ENCODE peak calls at places on chromosome 9, in eight cellular contexts. X is left ventricle myocardium inferior, C is brain microvascular endothelial cell, W is tibial nerve, A is iPS DF 6.9, B is breast epithelium, R is mesendoderm, Y is HCT116. J is an unnamed sample. For H3K36me3 and H3K27me3, the result is how much of the 10 kb centered on the place peaks cover.

GRCh38 chr9:117783828-117784227 is 79.6 kb downstream of the TLR4 start:
- DNase-seq in X (no peak), C (no peak), W (no peak), A (no peak), B (no peak), R (no peak), Y (no peak), J (no peak)

GRCh38 chr9:16501098-16501663 is 369.3 kb downstream of the BNC2 start:
- DNase-seq in X (no peak), C (no peak), W (no peak), A (no peak), B (no peak), R (no peak), Y (no peak), J (no peak)

GRCh38 chr9:136496181-136496580 is 13.3 kb upstream of the SEC16A start:
- DNase-seq in X (no peak), C (no peak), W (no peak), A (no peak), B (no peak), R (no peak), Y (no peak), J (no peak)

GRCh38 chr9:4904322-4905134 is 80.5 kb upstream of the JAK2 start:
- DNase-seq in X (no peak), C (no peak), W (no peak), A (no peak), B (no peak), R (no peak), Y (no peak), J (no peak)

GRCh38 chr9:89182369-89182768 is 3.8 kb upstream of the SHC3 start:
- DNase-seq in X (no peak), C (no peak), W (no peak), A (no peak), B (no peak), R (no peak), Y (no peak), J (no peak)

GRCh38 chr9:89428222-89428761 is 69.6 kb downstream of the SEMA4D start:
- DNase-seq in X (no peak), C (no peak), W (no peak), A (no peak), B (no peak), R (no peak), Y (no peak), J (no peak)

GRCh38 chr9:126474201-126474765 is 139.4 kb upstream of the LMX1B start:
- DNase-seq in X (no peak), C (peak), W (no peak), A (no peak), B (no peak), R (no peak), Y (no peak), J (no peak)

GRCh38 chr9:93807166-93808013 is 147.8 kb downstream of the BARX1 start:
- DNase-seq in X (no peak), C (no peak), W (no peak), A (no peak), B (no peak), R (no peak), Y (no peak), J (peak)

GRCh38 chr9:91744114-91744513 is 205.9 kb downstream of the ROR2 start:
- DNase-seq in X (no peak), C (no peak), W (no peak), A (no peak), B (no peak), R (no peak), Y (no peak), J (no peak)

GRCh38 chr9:128881627-128881883 is 195 bp downstream of the KYAT1 start:
- DNase-seq in X (no peak), C (peak), W (no peak), A (no peak), B (no peak), R (no peak), Y (no peak), J (no peak)

GRCh38 chr9:131530546-131530929 is 525 bp downstream of the UCK1 start:
- DNase-seq in X (peak), C (peak), W (no peak), A (no peak), B (no peak), R (peak), Y (no peak), J (peak)

GRCh38 chr9:69632768-69633167 is 39.4 kb downstream of the APBA1 start:
- DNase-seq in X (no peak), C (no peak), W (no peak), A (no peak), B (no peak), R (no peak), Y (no peak), J (no peak)

GRCh38 chr9:83572524-83572923 is 34.3 kb upstream of the FRMD3 start:
- DNase-seq in X (no peak), C (peak), W (no peak), A (no peak), B (no peak), R (no peak), Y (no peak), J (no peak)

GRCh38 chr9:97557606-97558095 is 56.2 kb downstream of the TMOD1 start:
- DNase-seq in X (peak), C (no peak), W (peak), A (no peak), B (no peak), R (no peak), Y (no peak), J (no peak)

GRCh38 chr9:16484744-16485143 is 385.7 kb downstream of the BNC2 start:
- DNase-seq in X (no peak), C (no peak), W (no peak), A (no peak), B (no peak), R (no peak), Y (no peak), J (no peak)

GRCh38 chr9:72589684-72590555 is 68.5 kb downstream of the TMC1 start:
- DNase-seq in X (no peak), C (no peak), W (no peak), A (no peak), B (no peak), R (no peak), Y (no peak), J (no peak)

DNA sequence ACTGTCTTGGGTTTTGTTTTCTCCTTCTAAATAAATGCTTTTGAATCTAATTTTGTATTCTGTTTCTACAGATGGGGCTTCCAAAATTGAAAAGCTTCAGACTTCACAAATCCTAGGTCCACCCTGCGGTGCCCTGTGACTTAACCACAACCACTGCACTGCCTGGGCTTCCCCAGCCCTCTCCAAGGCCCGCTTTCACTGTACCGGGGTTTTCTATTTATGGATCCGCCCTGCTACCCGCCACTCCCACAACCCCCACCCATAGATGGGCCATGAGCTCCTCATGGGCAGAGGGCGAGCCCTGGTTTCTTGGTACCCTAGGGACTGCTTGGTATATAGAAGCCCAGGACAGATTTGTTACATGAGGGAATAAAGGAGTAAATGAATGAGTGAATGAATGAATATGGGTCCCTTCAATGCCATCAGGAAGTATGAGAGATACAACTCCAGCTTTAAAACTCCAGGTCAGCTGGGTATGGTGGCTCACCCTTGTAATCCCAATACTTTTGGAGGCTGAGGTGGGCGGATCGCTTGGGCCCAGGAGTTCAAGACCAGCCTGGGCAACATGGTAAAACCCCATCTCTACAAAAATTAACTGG is 39.8 kb upstream of the NEK6 start:
- DNase-seq in X (no peak), C (no peak), W (no peak), A (no peak), B (peak), R (no peak), Y (no peak), J (peak)
- H3K4me3 ChIP-seq in X (no peak), C (no peak), W (no peak), A (no peak), B (no peak), R (no peak), Y (no peak), J (no peak)

GRCh38 chr9:20722221-20722620 is 38.2 kb downstream of the FOCAD start:
- DNase-seq in X (no peak), C (no peak), W (no peak), A (no peak), B (no peak), R (no peak), Y (no peak), J (no peak)
- H3K36me3 ChIP-seq in X (under half), C (under half), W (under half), A (under half), B (under half), R (under half), Y (under half), J (under half)

DNA sequence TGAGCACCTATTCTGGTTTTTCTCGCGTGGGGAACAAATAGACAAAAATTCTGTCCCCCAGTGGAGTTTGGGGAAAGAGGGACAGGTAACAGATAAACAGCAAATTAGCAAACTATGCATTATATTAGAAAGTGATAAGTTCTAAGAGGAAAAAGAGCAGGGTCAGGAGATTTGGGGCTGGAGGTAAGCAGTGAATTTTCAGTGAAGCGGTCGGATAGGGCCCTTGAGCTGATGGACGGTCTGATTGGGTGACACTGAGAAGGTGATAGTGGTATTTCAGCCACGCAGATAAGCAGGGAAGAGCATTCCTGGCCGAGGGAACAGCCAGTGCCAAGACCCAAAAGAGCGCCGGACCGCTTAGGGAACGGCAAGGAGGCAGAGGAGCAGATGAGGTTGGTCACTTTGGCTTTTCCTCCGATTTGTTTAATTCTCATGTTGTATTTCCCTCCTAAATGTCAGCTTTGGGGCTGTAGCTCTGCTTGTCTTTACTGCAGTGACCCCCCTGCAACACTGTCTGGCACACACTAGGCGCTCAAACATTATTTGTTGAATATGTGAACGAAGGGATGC is 1.0 kb upstream of the PTPN3 start:
- DNase-seq in X (no peak), C (no peak), W (no peak), A (no peak), B (no peak), R (no peak), Y (no peak), J (no peak)
- H3K27me3 ChIP-seq in X (half or more), C (under half), W (half or more), A (under half), B (under half), R (under half), Y (under half), J (half or more)

GRCh38 chr9:38685535-38685934 is 34.4 kb downstream of the FAM240B start:
- DNase-seq in X (no peak), C (no peak), W (no peak), A (no peak), B (no peak), R (no peak), Y (no peak), J (no peak)

GRCh38 chr9:38686923-38687322 is 33.0 kb downstream of the FAM240B start:
- DNase-seq in X (no peak), C (no peak), W (no peak), A (no peak), B (no peak), R (peak), Y (no peak), J (peak)

GRCh38 chr9:38687389-38687842 is 32.5 kb downstream of the FAM240B start:
- DNase-seq in X (peak), C (no peak), W (no peak), A (no peak), B (peak), R (no peak), Y (peak), J (peak)

GRCh38 chr9:38689678-38690077 is 30.3 kb downstream of the FAM240B start:
- DNase-seq in X (no peak), C (no peak), W (no peak), A (peak), B (no peak), R (peak), Y (no peak), J (peak)

DNA sequence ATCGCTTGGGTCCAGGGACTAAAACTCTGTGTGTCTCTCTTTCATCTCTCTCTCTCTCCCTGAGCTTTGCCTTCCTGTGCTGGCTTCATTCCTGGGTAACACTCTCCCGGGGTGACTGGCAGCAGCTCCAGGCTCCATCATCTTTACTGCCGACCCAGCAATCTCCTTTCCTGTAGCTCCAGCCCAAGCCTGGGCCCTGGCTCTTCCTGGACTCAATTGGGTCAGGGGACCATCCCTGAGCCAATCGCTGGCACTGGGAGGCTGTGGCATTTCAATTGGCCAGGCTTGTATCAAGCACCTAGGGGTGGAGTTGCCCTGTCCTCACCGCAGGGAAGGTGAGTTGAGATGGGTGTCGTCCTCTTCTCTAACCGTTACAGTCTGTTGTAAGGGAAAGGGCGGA is 31.9 kb downstream of the FAM240B start:
- DNase-seq in X (no peak), C (no peak), W (no peak), A (no peak), B (no peak), R (no peak), Y (no peak), J (peak)
- H3K4me3 ChIP-seq in X (peak), C (no peak), W (no peak), A (no peak), B (peak), R (no peak), Y (peak), J (no peak)

DNA sequence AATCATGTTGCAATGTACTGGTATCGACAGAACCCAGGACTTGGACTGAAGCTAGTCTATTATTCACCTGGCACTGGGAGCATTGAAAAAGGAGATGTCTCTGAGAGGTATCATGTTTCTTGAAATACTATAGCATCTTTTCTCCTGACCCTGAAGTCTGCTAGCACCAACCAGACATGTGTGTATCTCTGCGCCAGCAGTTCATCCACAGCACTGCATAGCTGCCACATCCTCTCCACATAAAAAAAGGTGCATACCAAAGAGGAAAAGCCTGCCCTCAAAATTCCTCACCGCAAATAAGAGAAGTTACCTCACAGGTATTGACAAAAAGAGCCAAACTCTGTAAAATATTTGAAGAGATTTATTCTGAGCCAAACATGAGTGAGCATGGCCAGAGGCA is 99.5 kb upstream of the PRSS3 start:
- DNase-seq in X (no peak), C (no peak), W (no peak), A (no peak), B (no peak), R (no peak), Y (no peak), J (no peak)
- H3K36me3 ChIP-seq in X (under half), C (under half), W (under half), A (under half), B (under half), R (under half), Y (under half), J (under half)

GRCh38 chr9:115691686-115692085 is 461.9 kb upstream of the PAPPA start:
- DNase-seq in X (no peak), C (no peak), W (no peak), A (no peak), B (no peak), R (peak), Y (no peak), J (no peak)
- H3K27me3 ChIP-seq in X (under half), C (under half), W (under half), A (under half), B (under half), R (under half), Y (under half), J (under half)

GRCh38 chr9:98706651-98707103 is 2.1 kb downstream of the GABBR2 start:
- DNase-seq in X (no peak), C (peak), W (no peak), A (no peak), B (no peak), R (no peak), Y (no peak), J (no peak)

GRCh38 chr9:98709968-98710965 is 1.5 kb upstream of the GABBR2 start:
- DNase-seq in X (no peak), C (peak), W (no peak), A (no peak), B (no peak), R (peak), Y (no peak), J (peak)

GRCh38 chr9:98708933-98709911 is at the start of gene GABBR2:
- DNase-seq in X (no peak), C (no peak), W (no peak), A (no peak), B (no peak), R (peak), Y (no peak), J (peak)

GRCh38 chr9:98708103-98708932 is 417 bp downstream of the GABBR2 start:
- DNase-seq in X (no peak), C (no peak), W (no peak), A (no peak), B (no peak), R (peak), Y (no peak), J (peak)

DNA sequence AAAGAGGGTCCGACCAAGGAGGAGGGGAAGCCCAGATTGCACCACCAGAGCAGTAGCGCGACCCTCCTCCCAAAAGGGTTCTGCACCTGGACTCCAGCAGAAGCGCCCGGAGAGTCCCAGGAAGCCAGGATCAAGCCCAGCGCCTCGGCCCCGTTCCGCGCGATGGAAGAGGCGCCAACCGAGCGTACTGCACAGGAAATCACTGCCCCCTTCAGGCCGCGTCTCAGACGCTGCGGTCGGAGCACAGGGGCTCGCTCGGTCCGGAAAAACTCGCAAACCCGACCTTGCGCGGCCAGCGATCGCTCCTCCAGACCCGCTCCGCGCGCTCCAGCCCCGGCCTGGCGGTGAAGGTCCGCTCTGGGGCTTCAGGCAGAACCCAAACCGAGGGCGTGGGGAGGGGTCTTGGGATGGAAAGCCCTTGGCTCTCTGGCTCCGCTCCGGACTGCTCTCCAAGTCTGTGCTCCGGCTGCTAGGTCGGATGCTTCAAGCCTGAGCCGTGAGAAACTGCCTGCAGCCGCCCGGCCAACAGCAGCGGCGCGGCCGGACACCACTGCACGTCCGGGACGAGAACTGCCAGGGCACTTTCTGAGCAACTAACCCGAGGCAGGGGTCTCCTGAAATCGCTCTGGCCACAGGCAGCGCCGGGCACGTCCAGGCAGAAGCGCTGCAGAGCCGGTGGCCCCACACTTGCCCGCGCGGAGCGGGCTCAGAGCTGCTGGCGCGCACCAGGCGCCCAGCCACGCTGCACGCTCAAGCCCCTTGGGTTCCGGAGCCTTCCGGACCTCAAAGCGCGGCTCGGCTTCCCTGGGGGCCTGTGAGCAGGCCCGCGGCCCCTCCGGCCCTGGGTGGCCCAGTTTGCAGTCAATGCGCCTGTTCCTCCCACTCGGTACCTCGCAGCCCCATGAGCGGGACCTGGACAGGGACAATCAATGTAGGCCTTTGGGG is 1.3 kb downstream of the GABBR2 start:
- DNase-seq in X (peak), C (peak), W (no peak), A (peak), B (no peak), R (peak), Y (peak), J (peak)
- H3K4me3 ChIP-seq in X (peak), C (peak), W (no peak), A (peak), B (peak), R (no peak), Y (no peak), J (peak)

J was measured in endodermal cell.